ENCODE peak calls at places on chromosomes 6 and 20, in four cellular contexts. O, W, B and E are unnamed samples.

GRCh38 chr20:19973920-19974620 is 43.1 kb upstream of the NAA20 start:
- DNase-seq in W (peak), B (no peak), O (no peak), E (no peak)

GRCh38 chr6:121533321-121533841 is 97.9 kb downstream of the GJA1 start:
- DNase-seq in W (no peak), O (no peak), B (no peak), E (no peak)

GRCh38 chr20:37501940-37502339 is 19.1 kb upstream of the NNAT start:
- DNase-seq in B (peak), O (no peak), W (no peak), E (no peak)

GRCh38 chr6:30720738-30721197 is 616 bp downstream of the TUBB start:
- DNase-seq in W (peak), B (peak), O (no peak), E (no peak)

GRCh38 chr20:15047100-15047499 is 709.7 kb upstream of the FLRT3 start:
- DNase-seq in W (no peak), B (no peak), O (no peak), E (no peak)

GRCh38 chr20:53654932-53655674 is 61.5 kb upstream of the ZNF217 start:
- DNase-seq in W (no peak), B (peak), O (no peak), E (no peak)

GRCh38 chr6:89281779-89282246 is 33.3 kb downstream of the GABRR2 start:
- DNase-seq in B (peak), W (no peak), O (peak), E (no peak)

GRCh38 chr6:100347901-100348550 is 116.7 kb downstream of the SIM1 start:
- DNase-seq in W (no peak), O (no peak), B (no peak), E (no peak)

GRCh38 chr6:147793871-147794643 is 285.6 kb downstream of the SAMD5 start:
- DNase-seq in W (no peak), O (no peak), B (no peak), E (peak)

GRCh38 chr6:30007132-30007764 is 53.8 kb upstream of the POLR1H start:
- DNase-seq in B (no peak), W (peak), O (no peak), E (no peak)

GRCh38 chr6:1678966-1679690 is 69.4 kb downstream of the FOXC1 start:
- DNase-seq in O (no peak), B (no peak), W (peak), E (no peak)

GRCh38 chr6:11459002-11459658 is 78.4 kb upstream of the TMEM170B start:
- DNase-seq in W (no peak), B (no peak), O (no peak), E (no peak)

GRCh38 chr6:14754636-14755513 is 491.0 kb upstream of the JARID2 start:
- DNase-seq in B (no peak), W (no peak), O (no peak), E (no peak)

GRCh38 chr6:126293891-126294524 is 45.9 kb upstream of the CENPW start:
- DNase-seq in W (no peak), B (no peak), O (no peak), E (no peak)

GRCh38 chr20:37871751-37872150 is 31.2 kb upstream of the VSTM2L start:
- DNase-seq in O (no peak), B (no peak), W (no peak), E (no peak)

GRCh38 chr6:156848533-156848932 is 71.4 kb downstream of the ARID1B start:
- DNase-seq in B (no peak), O (no peak), W (peak), E (no peak)

GRCh38 chr20:48862279-48862678 is 34.5 kb upstream of the PREX1 start:
- DNase-seq in W (no peak), O (no peak), B (no peak), E (no peak)

GRCh38 chr6:163711615-163712568 is 297.4 kb downstream of the QKI start:
- DNase-seq in W (peak), B (no peak), O (no peak), E (no peak)

GRCh38 chr6:84575264-84575663 is 189.1 kb downstream of the TBX18 start:
- DNase-seq in W (no peak), B (no peak), O (no peak), E (no peak)

GRCh38 chr6:85111481-85112001 is 338.3 kb upstream of the NT5E start:
- DNase-seq in O (no peak), W (peak), B (no peak), E (no peak)

GRCh38 chr20:47241345-47241781 is 115.1 kb downstream of the ZMYND8 start:
- DNase-seq in O (no peak), W (peak), B (no peak), E (no peak)

GRCh38 chr6:28188111-28188979 is 36.7 kb upstream of the ZSCAN9 start:
- DNase-seq in W (no peak), B (no peak), O (no peak), E (no peak)

GRCh38 chr20:63695419-63696310 is 787 bp upstream of the TNFRSF6B start:
- DNase-seq in O (no peak), B (no peak), W (peak), E (no peak)

GRCh38 chr20:19026121-19026878 is 186.1 kb upstream of the SLC24A3 start:
- DNase-seq in B (no peak), W (peak), O (no peak), E (no peak)

GRCh38 chr6:90121982-90122381 is 174.7 kb downstream of the BACH2 start:
- DNase-seq in B (no peak), O (no peak), W (no peak), E (no peak)

GRCh38 chr6:40588480-40588879 is 1.3 kb upstream of the LRFN2 start:
- DNase-seq in O (no peak), B (no peak), W (no peak), E (no peak)

DNA sequence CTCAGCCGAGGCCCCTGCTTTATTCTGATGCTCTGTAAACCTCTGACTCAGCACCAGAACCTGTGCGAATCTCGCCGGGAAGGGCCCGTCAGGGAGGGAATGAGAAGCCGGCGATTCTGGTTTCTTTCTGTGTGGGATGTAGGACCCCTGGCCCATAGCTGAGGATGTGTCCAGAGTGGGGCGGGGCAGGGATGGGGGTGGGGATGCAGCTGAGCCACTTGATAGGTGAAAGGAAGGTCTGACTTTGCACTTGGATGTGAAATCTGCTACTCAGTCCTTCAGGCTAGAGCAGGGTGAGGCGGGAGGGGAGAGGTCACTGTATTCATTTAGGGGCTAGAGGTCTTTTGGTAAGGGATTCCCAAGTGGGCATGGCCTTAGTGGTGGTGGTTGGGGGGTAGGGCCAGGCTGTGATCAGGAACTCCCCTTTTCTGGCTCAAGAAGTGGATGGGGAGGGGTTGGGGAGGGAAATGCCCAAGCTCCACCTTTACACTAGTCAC is 2.3 kb downstream of the TOX2 start:
- DNase-seq in W (no peak), O (no peak), B (no peak), E (no peak)
- H3K4me3 ChIP-seq in W (no peak), O (no peak), B (no peak), E (peak)

GRCh38 chr6:24340998-24341934 is 16.6 kb downstream of the DCDC2 start:
- DNase-seq in B (peak), O (no peak), W (no peak), E (no peak)
- H3K4me3 ChIP-seq in B (no peak), O (no peak), W (no peak), E (no peak)

GRCh38 chr6:68040780-68041179 is 594.3 kb upstream of the ADGRB3 start:
- DNase-seq in B (no peak), O (no peak), W (no peak), E (no peak)

GRCh38 chr6:68042339-68043121 is 592.6 kb upstream of the ADGRB3 start:
- DNase-seq in O (no peak), W (no peak), B (no peak), E (no peak)

GRCh38 chr6:68040312-68040778 is 594.7 kb upstream of the ADGRB3 start:
- DNase-seq in O (no peak), B (no peak), W (no peak), E (no peak)

GRCh38 chr6:68039641-68040311 is 595.3 kb upstream of the ADGRB3 start:
- DNase-seq in O (no peak), B (no peak), W (no peak), E (no peak)

DNA sequence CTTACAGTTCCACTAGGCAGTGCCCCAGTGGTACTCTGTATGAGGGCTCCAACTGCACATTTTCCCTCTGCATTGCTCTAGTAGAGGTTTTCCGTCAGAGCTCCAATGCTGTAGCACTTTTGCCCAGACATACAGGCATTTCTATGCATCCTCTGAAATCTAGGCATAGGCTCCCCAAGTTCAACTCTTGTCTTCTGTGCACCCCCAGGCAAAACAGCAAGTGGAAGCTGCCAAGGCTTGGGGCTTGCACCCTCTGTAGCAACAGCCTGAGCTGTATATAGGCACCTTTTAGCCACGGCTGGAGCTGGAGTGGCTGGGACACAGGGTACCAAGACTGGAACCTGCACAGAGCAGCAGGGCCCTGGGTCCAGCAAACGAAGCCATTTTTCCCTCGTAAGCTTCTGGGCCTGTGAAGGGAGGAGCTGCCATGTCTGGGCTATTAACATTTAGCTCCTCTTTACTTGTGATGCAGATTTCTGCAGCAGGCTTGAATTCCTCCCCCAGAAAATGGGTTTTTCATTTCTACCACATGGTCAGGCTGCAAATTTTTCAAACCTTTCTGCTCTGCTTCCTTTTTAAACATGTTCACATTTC is 596.2 kb upstream of the ADGRB3 start:
- DNase-seq in W (no peak), O (peak), B (no peak), E (no peak)
- H3K4me3 ChIP-seq in W (no peak), O (no peak), B (no peak), E (no peak)

DNA sequence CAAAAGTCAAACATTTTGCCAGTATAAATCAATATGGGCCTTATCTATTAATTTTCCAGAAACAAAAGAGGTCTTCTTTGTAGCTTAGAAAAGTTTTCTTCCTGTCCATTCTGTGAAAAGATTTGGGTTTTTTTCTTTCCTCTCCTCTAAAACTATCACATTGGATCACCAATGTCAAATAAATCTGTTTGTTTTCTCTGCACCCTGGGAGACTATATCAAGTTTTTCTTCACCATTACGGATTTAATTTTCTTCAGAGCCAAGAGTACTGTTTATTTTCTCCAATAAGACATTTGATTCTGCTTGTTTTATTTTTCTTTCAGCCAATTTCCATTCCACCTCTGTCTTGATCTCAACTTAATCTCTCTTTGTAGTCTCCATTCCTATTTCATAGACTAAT is 1.9 kb upstream of the LZTS3 start:
- DNase-seq in O (no peak), W (no peak), B (no peak), E (no peak)
- H3K4me3 ChIP-seq in O (no peak), W (peak), B (peak), E (no peak)

GRCh38 chr20:57047281-57048026 is 219.0 kb downstream of the BMP7 start:
- DNase-seq in O (no peak), W (no peak), B (peak), E (no peak)
- H3K4me3 ChIP-seq in O (no peak), W (no peak), B (peak), E (no peak)

GRCh38 chr6:136294621-136295020 is 5.0 kb upstream of the BCLAF1 start:
- DNase-seq in W (no peak), O (no peak), B (no peak), E (no peak)

GRCh38 chr6:136288566-136289326 is 900 bp downstream of the BCLAF1 start:
- DNase-seq in B (peak), O (peak), W (peak), E (peak)

GRCh38 chr6:136289327-136289578 is 393 bp downstream of the BCLAF1 start:
- DNase-seq in B (peak), W (peak), O (peak), E (peak)

GRCh38 chr6:136289579-136290405 is at the start of gene BCLAF1:
- DNase-seq in W (peak), B (peak), O (peak), E (peak)

DNA sequence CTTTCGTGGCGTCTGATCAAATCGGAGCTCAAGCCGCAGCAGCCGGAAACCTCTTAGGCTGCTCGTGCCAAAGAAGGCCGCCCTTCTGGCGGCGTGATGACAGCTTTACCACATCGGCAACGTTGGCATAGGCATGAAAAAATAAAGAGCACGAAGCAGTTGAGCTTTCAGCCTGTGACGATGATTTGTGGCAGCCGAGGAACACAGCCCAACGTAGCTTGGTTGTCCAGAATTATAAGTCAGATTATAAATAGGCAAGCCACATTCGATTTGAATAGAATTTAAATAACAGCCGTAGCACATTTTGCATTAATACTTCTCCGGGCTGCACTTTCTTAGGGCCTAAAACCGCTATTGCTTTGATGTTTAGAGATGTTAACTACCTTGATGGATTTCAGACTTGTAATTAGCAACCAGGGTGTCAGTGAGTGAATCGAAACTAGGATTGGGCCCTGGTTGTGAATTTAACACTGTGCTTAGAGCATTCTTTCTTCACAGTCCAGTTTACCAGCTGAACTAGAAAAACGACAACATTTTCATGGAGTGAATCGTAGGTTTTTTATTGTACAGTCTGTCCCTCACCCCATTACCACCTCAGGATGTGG is 862 bp upstream of the BCLAF1 start:
- DNase-seq in O (no peak), B (peak), W (peak), E (peak)
- H3K4me3 ChIP-seq in O (peak), B (peak), W (peak), E (peak)

DNA sequence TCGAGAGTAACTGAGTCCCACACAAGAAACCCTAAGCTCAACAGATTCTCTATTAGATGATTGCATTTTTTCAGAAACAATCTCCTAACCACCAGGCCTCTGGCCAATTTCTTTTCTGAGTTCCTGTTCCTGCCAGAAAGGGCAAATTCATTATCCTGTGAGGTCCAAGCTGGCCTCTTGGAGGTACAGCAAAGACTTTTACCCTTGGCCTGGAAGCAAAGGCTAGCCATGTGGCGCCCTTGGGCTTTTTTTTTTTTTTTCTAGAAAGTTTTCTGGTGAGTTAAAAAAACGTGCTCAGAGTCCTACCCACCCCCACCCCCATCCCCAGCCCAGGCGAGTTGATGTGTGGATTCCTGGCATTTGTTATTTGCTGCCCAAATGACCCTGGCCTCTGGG is 59.0 kb upstream of the EEF1A1 start:
- DNase-seq in B (peak), O (no peak), W (peak), E (peak)
- H3K4me3 ChIP-seq in B (no peak), O (no peak), W (no peak), E (peak)

DNA sequence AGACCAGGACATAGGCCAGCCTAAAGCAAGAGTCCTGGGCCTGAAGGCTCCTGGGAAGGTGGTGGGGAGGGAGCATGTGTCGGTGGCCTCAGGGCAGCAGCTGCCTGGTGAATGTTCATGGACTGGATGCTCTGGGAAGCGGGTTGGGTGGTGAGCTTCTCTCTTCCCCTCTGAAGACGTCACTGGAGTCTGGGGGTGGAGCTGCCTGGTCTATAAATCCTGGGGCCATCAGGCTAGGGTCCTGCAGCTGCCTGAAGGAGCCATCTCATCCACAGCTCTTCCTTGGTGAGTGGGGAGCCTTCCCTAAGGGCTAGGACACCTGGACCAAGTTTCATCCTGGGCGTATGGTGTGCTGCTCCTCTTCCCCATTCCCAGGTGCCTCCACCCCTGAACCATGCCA is at the start of gene GNRH2:
- DNase-seq in O (no peak), W (no peak), B (no peak), E (no peak)
- H3K4me3 ChIP-seq in O (no peak), W (no peak), B (no peak), E (no peak)

DNA sequence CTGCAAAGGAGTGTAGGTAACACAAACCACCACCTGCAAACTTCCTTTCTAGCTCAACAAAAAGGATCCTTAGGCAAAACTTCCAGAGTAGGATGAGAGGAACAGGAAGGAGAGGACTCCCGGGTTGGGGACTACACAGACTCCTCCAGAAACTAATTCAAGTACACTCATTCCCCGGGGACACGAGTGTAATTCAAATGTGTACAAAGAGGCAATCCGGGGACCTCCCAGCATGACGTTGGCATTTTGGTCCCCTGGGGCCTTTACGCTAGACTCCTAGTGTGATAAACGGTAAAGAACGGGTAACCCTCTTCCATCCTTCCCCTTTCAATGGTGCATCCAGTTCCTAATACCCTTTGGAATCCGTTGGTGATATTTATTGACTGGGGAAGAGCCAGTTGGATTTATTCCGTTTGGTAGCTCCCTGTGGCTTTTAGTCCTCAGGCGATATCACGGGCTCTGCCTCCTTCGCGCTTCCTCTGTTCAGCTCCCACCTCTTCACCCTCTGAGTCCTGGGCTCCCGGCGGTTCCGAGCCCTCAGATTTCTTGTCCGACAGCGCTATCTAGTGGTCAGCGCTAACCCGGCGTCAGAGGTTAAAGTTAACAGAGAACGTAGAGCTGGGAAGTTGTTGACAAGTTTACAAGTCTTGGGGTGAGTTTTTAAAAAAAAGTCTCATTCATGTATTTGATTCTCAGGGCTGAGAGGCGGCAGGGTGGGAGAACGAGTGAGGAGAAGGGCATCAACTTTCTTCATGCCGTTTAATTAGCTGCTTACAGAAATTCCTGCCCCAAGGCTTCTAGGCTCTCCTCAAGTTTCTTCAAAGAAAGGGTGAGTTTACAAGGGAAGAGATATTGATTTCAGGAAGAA is 2.9 kb upstream of the COL12A1 start:
- DNase-seq in O (no peak), B (peak), W (peak), E (no peak)
- H3K4me3 ChIP-seq in O (no peak), B (peak), W (peak), E (peak)